ENCODE peak calls at places on chromosomes 12 and 14, in six cellular contexts. Z is GM12878, M is adipocyte, U is upper lobe of right lung, I is cardiac fibroblast, K is GM12865. B is an unnamed sample.

GRCh38 chr14:75769047-75769685 is 108.1 kb downstream of the TTLL5 start:
- DNase-seq in Z (peak), M (peak), K (peak), I (no peak), U (no peak), B (no peak)

GRCh38 chr14:51294951-51295350 is 54.9 kb downstream of the TMX1 start:
- DNase-seq in U (no peak), Z (no peak), K (peak), I (no peak), M (no peak), B (no peak)

GRCh38 chr12:124388679-124389536 is 94.0 kb downstream of the RFLNA start:
- DNase-seq in U (peak), M (peak), I (peak), K (peak), Z (no peak), B (peak)

GRCh38 chr12:68855111-68855510 is 47.1 kb downstream of the MDM2 start:
- DNase-seq in Z (no peak), M (no peak), K (no peak), I (no peak), U (no peak), B (no peak)

GRCh38 chr14:99098199-99098598 is 173.8 kb downstream of the BCL11B start:
- DNase-seq in I (no peak), K (no peak), Z (no peak), U (no peak), M (no peak), B (no peak)

GRCh38 chr14:80678436-80678835 is 263.1 kb downstream of the CEP128 start:
- DNase-seq in M (no peak), K (no peak), Z (no peak), I (no peak), U (no peak), B (no peak)

GRCh38 chr14:28542040-28542439 is 224.5 kb upstream of the FOXG1 start:
- DNase-seq in M (peak), U (no peak), K (no peak), Z (no peak), I (peak), B (no peak)

GRCh38 chr12:11746024-11746771 is 96.7 kb downstream of the ETV6 start:
- DNase-seq in M (peak), K (peak), I (peak), U (no peak), Z (peak), B (no peak)

GRCh38 chr12:7588703-7589329 is 76.9 kb downstream of the APOBEC1 start:
- DNase-seq in Z (peak), U (no peak), I (peak), M (peak), K (peak), B (no peak)

GRCh38 chr12:60259241-60259640 is 663.4 kb downstream of the SLC16A7 start:
- DNase-seq in Z (no peak), U (no peak), K (no peak), I (no peak), M (no peak), B (no peak)

GRCh38 chr12:12398026-12398859 is 41.4 kb downstream of the BORCS5 start:
- DNase-seq in K (no peak), U (peak), I (peak), M (peak), Z (no peak), B (peak)

GRCh38 chr14:80004871-80005270 is 206.4 kb downstream of the DIO2 start:
- DNase-seq in K (no peak), I (no peak), M (no peak), U (no peak), Z (no peak), B (no peak)

GRCh38 chr14:58882577-58883018 is 244.8 kb downstream of the DACT1 start:
- DNase-seq in U (no peak), Z (no peak), K (no peak), I (peak), M (peak), B (no peak)

GRCh38 chr12:48143898-48144297 is 13.4 kb downstream of the ASB8 start:
- DNase-seq in U (no peak), M (no peak), K (no peak), Z (no peak), I (no peak), B (no peak)

GRCh38 chr12:48145981-48146380 is 11.3 kb downstream of the ASB8 start:
- DNase-seq in K (no peak), Z (no peak), I (no peak), M (no peak), U (no peak), B (no peak)

GRCh38 chr12:48142818-48143674 is 14.3 kb downstream of the ASB8 start:
- DNase-seq in Z (no peak), M (no peak), U (no peak), I (no peak), K (no peak), B (no peak)
- H3K4me3 ChIP-seq in Z (no peak), M (no peak), U (no peak), I (no peak), K (no peak), B (no peak)

DNA sequence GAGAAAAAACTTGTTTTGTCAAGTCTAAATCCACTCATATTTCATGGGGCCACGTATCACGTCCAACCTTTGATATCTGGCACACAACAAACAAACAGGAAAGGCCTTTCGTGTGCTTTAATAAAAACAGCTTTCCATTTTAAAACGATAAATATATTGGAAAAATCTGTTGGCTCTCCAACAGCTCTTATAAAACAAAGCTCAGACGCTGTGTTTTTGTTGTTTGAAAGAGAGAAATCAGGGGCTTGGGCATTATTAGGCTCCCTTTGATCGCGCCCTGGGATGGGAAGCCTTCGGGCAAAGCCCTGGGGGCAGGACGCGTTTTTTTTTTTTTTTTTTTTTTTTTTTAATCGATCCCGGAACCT is 430 bp upstream of the PLEKHA5 start:
- DNase-seq in K (no peak), I (no peak), M (no peak), U (no peak), Z (no peak), B (no peak)
- H3K4me3 ChIP-seq in K (peak), I (peak), M (peak), U (peak), Z (no peak), B (peak)

DNA sequence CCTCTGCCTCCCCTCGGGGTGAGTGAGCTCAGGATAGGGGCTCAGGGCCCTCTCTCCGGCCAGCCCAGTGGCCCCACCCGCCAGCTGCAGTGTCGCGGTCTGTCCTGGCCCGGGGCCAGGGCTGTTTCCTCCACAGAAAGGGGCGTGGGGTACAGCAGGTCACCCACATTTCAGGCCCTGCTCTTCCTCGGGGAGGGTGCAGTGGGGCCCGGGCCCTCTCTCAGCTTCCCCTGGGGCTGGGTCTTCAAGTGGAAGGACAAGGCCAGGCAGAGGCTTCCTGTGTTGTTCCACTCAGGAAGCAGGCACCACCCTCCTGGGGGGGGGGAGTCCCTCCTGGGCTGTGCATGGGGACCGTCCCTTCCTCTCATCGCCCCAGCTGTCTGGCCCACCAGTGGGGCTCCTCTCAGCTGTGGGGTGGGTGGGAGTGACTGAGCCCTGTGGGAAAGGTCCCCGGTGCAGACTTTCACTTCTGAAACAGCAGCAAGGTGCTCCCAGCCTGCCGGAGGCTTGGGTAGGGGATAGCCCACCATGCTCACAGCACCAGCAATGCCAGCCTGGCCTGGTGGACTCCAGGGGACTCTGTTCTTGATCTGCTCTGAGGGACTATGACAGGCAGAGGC is 3.7 kb downstream of the GPR132 start:
- DNase-seq in Z (no peak), K (peak), U (peak), M (no peak), I (no peak), B (no peak)
- H3K4me3 ChIP-seq in Z (peak), K (peak), U (peak), M (no peak), I (no peak), B (no peak)

DNA sequence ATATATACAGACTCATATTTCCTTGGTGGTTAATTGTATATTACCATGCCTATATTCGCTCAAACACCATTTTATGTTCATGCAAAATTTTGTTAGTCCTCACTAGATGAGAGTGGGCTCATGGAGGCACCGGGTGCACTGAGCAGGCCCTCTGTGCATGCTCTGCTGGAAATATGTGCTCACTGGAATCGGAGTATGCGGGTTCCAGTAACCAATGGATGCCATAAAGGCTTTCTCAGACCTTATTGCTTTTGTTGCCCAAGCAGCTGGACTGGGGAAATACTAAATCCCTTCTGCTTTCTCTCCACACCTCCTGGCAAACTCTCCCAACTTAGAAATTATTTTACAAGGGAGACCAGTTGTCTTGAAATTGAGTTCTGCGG is 7.7 kb upstream of the HOXC6 start:
- DNase-seq in M (no peak), Z (no peak), U (no peak), I (no peak), K (no peak), B (no peak)
- H3K4me3 ChIP-seq in M (peak), Z (no peak), U (no peak), I (no peak), K (no peak), B (no peak)

GRCh38 chr12:55934343-55934742 is 3.4 kb downstream of the DGKA start:
- DNase-seq in U (no peak), Z (no peak), K (no peak), I (peak), M (peak), B (no peak)

GRCh38 chr12:55934773-55935172 is 3.8 kb downstream of the DGKA start:
- DNase-seq in K (no peak), U (no peak), I (no peak), M (no peak), Z (no peak), B (no peak)

GRCh38 chr12:55933158-55933798 is 2.3 kb downstream of the DGKA start:
- DNase-seq in M (peak), I (peak), U (no peak), Z (no peak), K (no peak), B (no peak)

GRCh38 chr12:55932546-55932919 is 1.6 kb downstream of the DGKA start:
- DNase-seq in I (peak), K (peak), M (peak), Z (no peak), U (no peak), B (no peak)

GRCh38 chr12:55933799-55934174 is 2.8 kb downstream of the DGKA start:
- DNase-seq in I (no peak), Z (no peak), K (no peak), M (no peak), U (no peak), B (no peak)
- H3K4me3 ChIP-seq in I (no peak), Z (no peak), K (no peak), M (no peak), U (no peak), B (no peak)

DNA sequence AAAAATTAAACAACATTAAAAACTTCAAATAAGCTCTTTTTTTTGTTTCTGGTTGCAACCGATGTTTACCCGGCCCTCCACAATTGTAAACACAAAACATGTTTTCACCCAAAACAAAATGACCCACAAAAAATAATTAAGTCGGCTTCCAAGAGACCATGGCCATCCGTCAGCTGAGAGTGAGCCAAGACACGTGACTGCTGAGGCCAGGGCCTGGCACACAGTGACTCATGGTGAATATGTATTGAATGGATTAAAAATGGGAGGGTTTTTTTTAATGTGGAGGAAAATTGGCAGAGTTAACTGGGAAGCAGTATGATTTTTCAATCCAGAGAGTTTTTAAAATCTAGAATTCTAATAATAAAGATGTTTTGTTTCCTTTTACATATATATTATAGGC is 13.8 kb upstream of the CPNE8 start:
- DNase-seq in Z (no peak), I (no peak), K (no peak), U (no peak), M (no peak), B (no peak)
- H3K4me3 ChIP-seq in Z (no peak), I (no peak), K (no peak), U (no peak), M (no peak), B (no peak)

DNA sequence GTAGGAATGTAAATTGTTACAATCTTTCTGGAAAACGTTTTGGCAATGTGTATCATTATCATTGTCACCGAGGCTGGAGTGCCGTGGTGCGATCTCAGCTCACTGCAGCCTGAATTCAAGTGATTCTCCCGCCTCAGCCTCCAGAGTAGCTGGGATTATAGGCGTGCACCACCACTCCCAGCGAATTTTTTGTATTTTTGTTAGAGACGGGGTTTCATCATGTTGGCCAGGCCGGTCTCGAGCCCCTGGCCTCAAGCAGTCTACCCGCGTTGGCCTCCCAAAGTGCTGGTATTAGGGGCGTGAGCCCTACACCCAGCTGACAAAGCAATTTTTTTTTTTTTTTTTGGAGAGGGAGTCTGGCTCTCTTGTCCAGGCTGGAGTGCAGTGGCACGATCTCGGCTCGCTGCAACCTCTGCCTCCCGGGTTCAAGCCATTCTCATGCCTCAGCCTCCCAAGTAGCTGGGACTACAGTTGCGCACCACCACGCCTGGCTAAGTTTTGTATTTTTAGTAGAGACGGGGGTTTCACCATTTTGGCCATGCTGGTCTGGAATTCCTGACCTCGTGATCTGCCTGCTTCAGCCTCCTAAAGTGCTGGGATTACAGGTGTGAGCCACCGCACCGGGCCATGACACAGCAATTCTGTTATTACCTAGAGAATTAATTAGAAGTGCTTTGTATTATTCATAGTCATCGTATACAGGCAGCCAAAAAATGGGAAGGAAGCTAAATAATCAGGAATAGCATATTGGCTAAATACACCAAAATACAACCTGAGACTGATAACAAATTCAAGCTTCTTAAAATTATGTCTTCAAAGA is 1.2 kb downstream of the ACTR6 start:
- DNase-seq in I (no peak), K (no peak), Z (no peak), M (no peak), U (no peak), B (no peak)
- H3K4me3 ChIP-seq in I (peak), K (peak), Z (peak), M (peak), U (peak), B (peak)

B was measured in AG04450.